ENCODE peak calls at places on chromosome 18, in nine cellular contexts. L, H, T, I, E, B, K, U and W are unnamed samples.

GRCh38 chr18:2939317-2939716 is 73.6 kb downstream of the LPIN2 start:
- DNase-seq in L (peak), H (no peak), T (no peak), I (no peak), E (no peak), B (no peak), K (no peak), U (no peak), W (no peak)

GRCh38 chr18:2410688-2411087 is 160.6 kb downstream of the METTL4 start:
- DNase-seq in L (no peak), H (no peak), T (no peak), I (no peak), E (peak), B (no peak), K (no peak), U (no peak), W (no peak)

GRCh38 chr18:76489081-76489480 is 6.0 kb downstream of the ZNF516 start:
- DNase-seq in L (no peak), H (no peak), T (no peak), I (no peak), E (peak), B (no peak), K (no peak), U (no peak), W (no peak)

GRCh38 chr18:6010284-6010683 is 115.0 kb upstream of the TMEM200C start:
- DNase-seq in L (no peak), H (no peak), T (no peak), I (no peak), E (no peak), B (peak), K (no peak), U (no peak), W (no peak)

GRCh38 chr18:50816767-50817166 is 3.0 kb downstream of the MRO start:
- DNase-seq in L (no peak), H (no peak), T (no peak), I (no peak), E (no peak), B (no peak), K (no peak), U (no peak), W (no peak)

GRCh38 chr18:499351-500229 is 911 bp downstream of the COLEC12 start:
- DNase-seq in L (no peak), H (no peak), T (peak), I (no peak), E (peak), B (peak), K (peak), U (peak), W (no peak)

GRCh38 chr18:55634545-55634944 is 46.6 kb upstream of the TCF4 start:
- DNase-seq in L (no peak), H (no peak), T (peak), I (no peak), E (peak), B (peak), K (no peak), U (no peak), W (no peak)

GRCh38 chr18:48475635-48476549 is 62.9 kb upstream of the CTIF start:
- DNase-seq in L (peak), H (no peak), T (peak), I (no peak), E (peak), B (peak), K (peak), U (no peak), W (peak)

GRCh38 chr18:59846814-59847490 is 52.8 kb upstream of the PMAIP1 start:
- DNase-seq in L (no peak), H (no peak), T (peak), I (no peak), E (peak), B (peak), K (no peak), U (peak), W (no peak)

GRCh38 chr18:57915848-57916596 is 112.9 kb upstream of the ATP8B1 start:
- DNase-seq in L (no peak), H (no peak), T (no peak), I (no peak), E (peak), B (peak), K (peak), U (no peak), W (no peak)

GRCh38 chr18:2641638-2642037 is 13.9 kb upstream of the SMCHD1 start:
- DNase-seq in L (no peak), H (no peak), T (no peak), I (no peak), E (peak), B (peak), K (no peak), U (no peak), W (no peak)

GRCh38 chr18:13147146-13147545 is 71.4 kb upstream of the LDLRAD4 start:
- DNase-seq in L (no peak), H (no peak), T (no peak), I (no peak), E (no peak), B (no peak), K (no peak), U (no peak), W (no peak)

GRCh38 chr18:10100236-10100635 is 186.4 kb downstream of the VAPA start:
- DNase-seq in L (no peak), H (no peak), T (no peak), I (no peak), E (no peak), B (no peak), K (peak), U (no peak), W (no peak)

GRCh38 chr18:37452015-37452414 is 113.6 kb downstream of the CELF4 start:
- DNase-seq in L (no peak), H (no peak), T (no peak), I (no peak), E (no peak), B (no peak), K (no peak), U (no peak), W (no peak)

GRCh38 chr18:26086959-26087358 is 3.5 kb downstream of the SS18 start:
- DNase-seq in L (no peak), H (no peak), T (no peak), I (no peak), E (no peak), B (no peak), K (no peak), U (no peak), W (no peak)

GRCh38 chr18:31648966-31649429 is 35.4 kb downstream of the B4GALT6 start:
- DNase-seq in L (peak), H (no peak), T (peak), I (no peak), E (peak), B (peak), K (no peak), U (no peak), W (no peak)

GRCh38 chr18:72206814-72207213 is 337.3 kb downstream of the CBLN2 start:
- DNase-seq in L (no peak), H (no peak), T (no peak), I (no peak), E (no peak), B (no peak), K (no peak), U (no peak), W (no peak)

DNA sequence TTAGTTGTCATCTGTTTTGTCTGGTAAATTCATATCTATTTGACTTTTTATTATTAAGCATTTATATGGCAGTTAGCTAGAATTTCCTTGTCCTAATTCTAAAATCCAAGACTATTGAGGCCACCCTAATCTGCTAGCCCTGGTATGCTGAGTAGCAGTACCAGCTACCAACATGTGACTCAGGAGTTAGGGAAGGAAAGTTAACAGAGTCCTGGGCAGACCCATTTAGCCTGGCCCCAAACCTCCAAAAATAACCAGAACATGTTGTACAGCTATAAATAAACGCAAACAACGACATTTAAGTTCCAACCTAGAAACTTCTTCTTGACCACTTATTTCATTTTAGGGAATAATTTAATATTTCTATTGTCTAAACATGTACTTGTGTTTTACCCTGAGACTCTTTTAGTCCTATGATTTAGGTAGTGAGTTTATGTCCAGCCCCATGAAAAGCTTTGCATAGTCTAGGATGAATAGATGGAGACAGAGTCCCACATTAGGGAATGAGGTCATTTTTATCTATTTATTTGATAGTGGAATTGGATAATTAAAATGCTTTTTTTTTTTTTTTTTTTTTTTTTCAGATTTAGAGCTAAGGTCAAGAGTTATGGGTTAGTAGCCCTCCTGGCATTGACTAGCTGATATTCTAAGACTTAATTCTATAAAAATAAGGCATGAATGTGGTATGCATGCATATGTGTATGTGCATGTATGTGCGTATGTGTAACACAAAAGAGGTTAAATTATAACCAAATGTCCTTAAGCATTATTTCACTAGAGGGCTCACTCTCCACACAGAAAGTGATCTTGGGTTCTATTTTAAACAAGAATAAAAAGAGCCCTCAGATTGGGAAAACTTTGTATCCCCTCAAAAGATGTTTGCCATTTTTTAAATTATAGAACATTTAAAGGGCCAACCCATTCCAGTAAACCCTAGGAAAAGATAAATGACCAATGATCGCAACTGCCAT is 160.0 kb upstream of the MAPRE2 start:
- DNase-seq in L (no peak), H (no peak), T (no peak), I (no peak), E (peak), B (peak), K (no peak), U (no peak), W (no peak)
- TF ChIP-seq CTCF in L (peak), H (peak), T (peak), I (peak), E (peak), B (peak), K (no peak), U (no peak), W (peak)

GRCh38 chr18:61893971-61894750 is 1.4 kb upstream of the RNF152 start:
- DNase-seq in L (peak), H (peak), T (peak), I (peak), E (peak), B (peak), K (peak), U (peak), W (peak)
- TF ChIP-seq CTCF in L (no peak), H (peak), T (no peak), I (peak), E (no peak), B (no peak), K (peak), U (no peak), W (peak)

GRCh38 chr18:52341617-52342381 is 1.8 kb downstream of the DCC start:
- DNase-seq in L (no peak), H (no peak), T (no peak), I (no peak), E (no peak), B (peak), K (peak), U (no peak), W (peak)

GRCh38 chr18:52340466-52341378 is 725 bp downstream of the DCC start:
- DNase-seq in L (no peak), H (no peak), T (no peak), I (no peak), E (no peak), B (peak), K (peak), U (no peak), W (no peak)

GRCh38 chr18:52345428-52345827 is 5.4 kb downstream of the DCC start:
- DNase-seq in L (no peak), H (no peak), T (no peak), I (no peak), E (no peak), B (no peak), K (no peak), U (no peak), W (no peak)

GRCh38 chr18:52343731-52344340 is 3.8 kb downstream of the DCC start:
- DNase-seq in L (no peak), H (no peak), T (no peak), I (no peak), E (no peak), B (no peak), K (peak), U (no peak), W (no peak)

GRCh38 chr18:52343138-52343537 is 3.1 kb downstream of the DCC start:
- DNase-seq in L (no peak), H (no peak), T (no peak), I (no peak), E (no peak), B (peak), K (peak), U (no peak), W (no peak)
- TF ChIP-seq CTCF in L (peak), H (no peak), T (no peak), I (no peak), E (no peak), B (peak), K (peak), U (no peak), W (peak)

GRCh38 chr18:23053756-23054457 is 81.4 kb upstream of the CABLES1 start:
- DNase-seq in L (peak), H (no peak), T (peak), I (no peak), E (peak), B (peak), K (peak), U (no peak), W (peak)
- TF ChIP-seq CTCF in L (no peak), H (peak), T (peak), I (no peak), E (peak), B (peak), K (peak), U (no peak), W (peak)

GRCh38 chr18:79608069-79608468 is 71.5 kb upstream of the CTDP1 start:
- DNase-seq in L (no peak), H (peak), T (no peak), I (no peak), E (no peak), B (no peak), K (no peak), U (peak), W (no peak)
- TF ChIP-seq CTCF in L (no peak), H (no peak), T (no peak), I (no peak), E (no peak), B (no peak), K (no peak), U (no peak), W (no peak)